ENCODE peak calls at places on chromosomes 3 and 15, in ten cellular contexts. V is heart left ventricle; U is thoracic aorta; P is CD8-positive, alpha-beta memory T cell; F is upper lobe of right lung; C is aorta; K is sigmoid colon; B is OCI-LY7; M is iPS DF 6.9; H is neural progenitor cell. Y is an unnamed sample. For H3K36me3, the result is how much of the 10 kb centered on the place peaks cover.

GRCh38 chr15:99095626-99096025 is 9.3 kb upstream of the SYNM start:
- DNase-seq in V (no peak), U (no peak), B (no peak), H (peak), C (no peak), M (no peak), P (no peak), K (no peak), F (no peak), Y (no peak)

GRCh38 chr3:37456270-37456708 is 281.9 kb upstream of the LRRFIP2 start:
- DNase-seq in M (no peak), C (peak), P (no peak), B (no peak), U (peak), K (peak), V (peak), F (peak), H (no peak), Y (peak)

GRCh38 chr15:42007386-42007785 is 13.5 kb downstream of the PLA2G4E start:
- DNase-seq in C (no peak), V (no peak), F (no peak), K (no peak), M (no peak), H (no peak), P (no peak), U (no peak), B (no peak), Y (no peak)

GRCh38 chr3:38084019-38084968 is 45.3 kb downstream of the DLEC1 start:
- DNase-seq in H (peak), B (peak), C (no peak), U (no peak), V (peak), P (peak), M (no peak), K (no peak), F (peak), Y (no peak)

GRCh38 chr3:115623414-115623868 is at the start of gene GAP43:
- DNase-seq in C (peak), P (no peak), V (peak), F (peak), H (peak), U (no peak), K (peak), B (no peak), M (peak), Y (no peak)

GRCh38 chr3:194224536-194224935 is 88.6 kb downstream of the HES1 start:
- DNase-seq in U (no peak), H (no peak), K (no peak), B (no peak), F (no peak), P (no peak), C (no peak), V (no peak), M (no peak), Y (no peak)

GRCh38 chr15:66115568-66116206 is 137.9 kb downstream of the MEGF11 start:
- DNase-seq in H (no peak), V (no peak), P (peak), M (no peak), K (no peak), C (no peak), U (no peak), F (no peak), B (peak), Y (no peak)

GRCh38 chr3:32725721-32726120 is 40.7 kb downstream of the CNOT10 start:
- DNase-seq in B (no peak), F (no peak), M (no peak), C (no peak), U (no peak), H (no peak), P (no peak), K (no peak), V (no peak), Y (no peak)

GRCh38 chr15:68258684-68259083 is 18.9 kb upstream of the FEM1B start:
- DNase-seq in H (no peak), M (no peak), F (no peak), V (no peak), C (no peak), K (peak), B (no peak), U (no peak), P (no peak), Y (no peak)

GRCh38 chr3:70506775-70507174 is 194.3 kb upstream of the MDFIC2 start:
- DNase-seq in P (no peak), F (no peak), M (no peak), K (no peak), B (no peak), U (no peak), V (no peak), H (no peak), C (no peak), Y (no peak)

GRCh38 chr15:47576921-47577474 is 140.3 kb upstream of the SEMA6D start:
- DNase-seq in C (no peak), P (no peak), B (no peak), V (no peak), H (no peak), F (no peak), U (no peak), M (no peak), K (no peak), Y (no peak)

GRCh38 chr3:101244212-101244575 is 76.2 kb downstream of the IMPG2 start:
- DNase-seq in V (no peak), K (no peak), C (no peak), B (no peak), M (no peak), U (no peak), H (no peak), P (no peak), F (no peak), Y (no peak)

GRCh38 chr3:188051801-188052228 is 102.1 kb upstream of the LPP start:
- DNase-seq in H (no peak), U (peak), P (no peak), B (no peak), V (peak), M (no peak), C (peak), F (no peak), K (peak), Y (no peak)

GRCh38 chr3:172707967-172708366 is 2.9 kb downstream of the NCEH1 start:
- DNase-seq in U (no peak), V (no peak), K (no peak), M (no peak), P (no peak), H (no peak), B (no peak), C (no peak), F (no peak), Y (no peak)

GRCh38 chr3:130312374-130312773 is 33.1 kb upstream of the COL6A5 start:
- DNase-seq in V (no peak), M (no peak), K (no peak), C (no peak), B (no peak), H (no peak), U (no peak), P (no peak), F (no peak), Y (no peak)

GRCh38 chr15:32135326-32135725 is 105.0 kb downstream of the CHRNA7 start:
- DNase-seq in V (no peak), M (no peak), H (no peak), P (no peak), B (no peak), U (no peak), F (no peak), C (no peak), K (no peak), Y (no peak)
- H3K27ac ChIP-seq in V (no peak), M (no peak), H (no peak), P (no peak), B (no peak), U (no peak), F (no peak), C (no peak), K (no peak), Y (no peak)

DNA sequence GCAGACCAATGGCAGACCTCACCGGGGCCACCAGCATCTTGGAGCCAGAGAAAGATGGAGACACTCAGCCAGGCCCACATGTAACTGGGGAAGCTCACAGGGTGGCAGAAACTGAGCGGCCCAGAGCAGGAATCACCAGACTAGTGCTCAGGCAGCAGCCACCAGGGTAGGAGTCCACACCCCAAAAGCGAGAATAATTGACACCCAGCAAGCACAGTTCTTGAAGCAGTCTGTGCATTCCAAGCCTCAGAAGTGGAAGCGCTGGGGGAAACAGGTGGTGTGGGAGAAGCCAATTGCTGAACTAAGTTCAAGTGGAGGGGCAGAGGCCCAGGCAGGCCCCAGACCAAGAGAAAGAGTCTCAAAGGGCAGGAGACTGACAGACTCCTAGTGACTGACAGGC is 8.0 kb downstream of the NT5DC2 start:
- DNase-seq in U (no peak), F (peak), M (no peak), C (peak), V (no peak), P (no peak), B (no peak), H (no peak), K (peak), Y (peak)
- H3K36me3 ChIP-seq in U (under half), F (under half), M (under half), C (under half), V (under half), P (under half), B (under half), H (under half), K (under half), Y (half or more)

GRCh38 chr3:61358364-61358763 is 107.1 kb upstream of the FHIT start:
- DNase-seq in M (no peak), U (no peak), V (peak), P (no peak), K (peak), F (peak), H (no peak), C (no peak), B (no peak), Y (peak)
- H3K27ac ChIP-seq in M (no peak), U (no peak), V (no peak), P (no peak), K (no peak), F (no peak), H (no peak), C (no peak), B (no peak), Y (no peak)

GRCh38 chr3:48938156-48938555 is 19.5 kb downstream of the ARIH2 start:
- DNase-seq in C (no peak), B (no peak), F (no peak), P (no peak), U (no peak), H (no peak), M (no peak), V (no peak), K (no peak), Y (no peak)
- H3K36me3 ChIP-seq in C (under half), B (half or more), F (under half), P (under half), U (under half), H (under half), M (under half), V (under half), K (under half), Y (under half)

GRCh38 chr15:74873036-74873755 is at the start of gene SCAMP2:
- DNase-seq in U (peak), P (peak), C (peak), B (peak), K (peak), V (peak), F (peak), H (peak), M (peak), Y (peak)
- H3K27ac ChIP-seq in U (peak), P (peak), C (peak), B (peak), K (peak), V (peak), F (peak), H (peak), M (no peak), Y (peak)

GRCh38 chr3:15023719-15024118 is 41.4 kb downstream of the MRPS25 start:
- DNase-seq in C (no peak), H (no peak), P (no peak), V (no peak), K (no peak), U (no peak), M (no peak), F (no peak), B (no peak), Y (no peak)
- H3K36me3 ChIP-seq in C (under half), H (under half), P (half or more), V (half or more), K (under half), U (under half), M (under half), F (half or more), B (half or more), Y (half or more)

GRCh38 chr15:85379403-85380131 is 836 bp upstream of the AKAP13 start:
- DNase-seq in U (no peak), K (no peak), H (peak), B (peak), F (no peak), M (no peak), P (peak), C (no peak), V (no peak), Y (no peak)
- H3K27ac ChIP-seq in U (peak), K (peak), H (no peak), B (peak), F (peak), M (no peak), P (peak), C (peak), V (no peak), Y (peak)

DNA sequence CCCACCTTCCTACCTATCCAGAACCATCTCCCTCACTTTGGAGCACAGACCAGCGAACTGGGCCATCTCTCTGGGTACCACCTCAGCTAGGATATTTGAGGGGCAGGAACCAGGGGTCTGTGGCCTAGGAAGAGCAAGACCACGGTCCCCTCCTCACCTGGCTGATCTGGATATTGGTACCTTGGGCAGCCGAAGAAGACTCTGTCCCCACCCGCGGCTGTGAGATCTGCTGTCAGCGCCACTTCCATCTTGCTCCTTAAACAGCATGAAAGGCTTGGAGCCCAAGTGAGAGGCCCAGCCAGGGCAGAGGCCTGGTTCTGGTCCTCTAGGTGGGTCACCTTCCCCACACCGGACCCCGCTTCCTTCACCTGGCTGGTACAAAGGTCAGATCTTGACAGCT is 26.6 kb downstream of the SEC61A1 start:
- DNase-seq in B (no peak), V (no peak), M (no peak), C (no peak), P (no peak), U (no peak), H (no peak), F (peak), K (no peak), Y (no peak)
- H3K36me3 ChIP-seq in B (half or more), V (under half), M (under half), C (under half), P (under half), U (under half), H (under half), F (under half), K (under half), Y (under half)

GRCh38 chr3:47280519-47280918 is 2.1 kb downstream of the KIF9 start:
- DNase-seq in F (no peak), V (no peak), P (no peak), C (no peak), K (peak), U (no peak), H (no peak), B (no peak), M (no peak), Y (no peak)
- H3K27ac ChIP-seq in F (no peak), V (no peak), P (no peak), C (no peak), K (no peak), U (no peak), H (no peak), B (no peak), M (no peak), Y (no peak)

GRCh38 chr15:88904808-88905327 is 8.3 kb downstream of the MFGE8 start:
- DNase-seq in F (peak), V (peak), P (peak), H (peak), K (peak), U (no peak), B (peak), M (peak), C (peak), Y (peak)
- H3K36me3 ChIP-seq in F (under half), V (half or more), P (under half), H (under half), K (under half), U (half or more), B (under half), M (half or more), C (under half), Y (under half)